ENCODE peak calls at places on chromosomes 7 and 10, in six cellular contexts. H is HCT116, X is cardiac muscle cell, D is GM12865, A is brain microvascular endothelial cell, Q is ovary. M is an unnamed sample.

GRCh38 chr7:91835191-91836064 is 45.1 kb downstream of the MTERF1 start:
- DNase-seq in H (no peak), X (no peak), D (no peak), A (no peak), Q (no peak), M (no peak)

GRCh38 chr10:115558252-115558651 is 465.1 kb downstream of the ATRNL1 start:
- DNase-seq in H (no peak), X (no peak), D (no peak), A (no peak), Q (no peak), M (no peak)

GRCh38 chr10:114767589-114768393 is 53.8 kb upstream of the FHIP2A start:
- DNase-seq in H (no peak), X (peak; percentile 56), D (peak; percentile 4), A (no peak), Q (peak; percentile 34), M (no peak)

GRCh38 chr7:94389381-94389780 is 5.3 kb upstream of the COL1A2 start:
- DNase-seq in H (no peak), X (no peak), D (no peak), A (no peak), Q (no peak), M (no peak)

GRCh38 chr10:10831085-10831484 is 186.6 kb upstream of the CELF2 start:
- DNase-seq in H (no peak), X (no peak), D (no peak), A (peak; percentile 85), Q (peak; percentile 57), M (no peak)

GRCh38 chr7:142797799-142798377 is 27.1 kb downstream of the PRSS2 start:
- DNase-seq in H (no peak), X (no peak), D (no peak), A (no peak), Q (no peak), M (no peak)

GRCh38 chr7:140696024-140696678 is 357 bp upstream of the NDUFB2 start:
- DNase-seq in H (peak; percentile 76), X (peak; percentile 97), D (peak; percentile 92), A (peak; percentile 90), Q (peak; percentile 97), M (no peak)

GRCh38 chr7:46162582-46162981 is 241.5 kb upstream of the IGFBP3 start:
- DNase-seq in H (no peak), X (peak; percentile 13), D (no peak), A (no peak), Q (no peak), M (no peak)

GRCh38 chr10:86290933-86291615 is 75.5 kb downstream of the GRID1 start:
- DNase-seq in H (no peak), X (no peak), D (no peak), A (no peak), Q (no peak), M (no peak)

GRCh38 chr10:78579995-78580394 is 488.8 kb upstream of the ZMIZ1 start:
- DNase-seq in H (no peak), X (no peak), D (no peak), A (no peak), Q (peak; percentile 64), M (no peak)

GRCh38 chr10:59719374-59719773 is 9.7 kb upstream of the SLC16A9 start:
- DNase-seq in H (no peak), X (no peak), D (no peak), A (no peak), Q (no peak), M (no peak)

GRCh38 chr10:85642421-85643170 is 724.0 kb downstream of the GRID1 start:
- DNase-seq in H (peak; percentile 82), X (no peak), D (no peak), A (peak; percentile 37), Q (no peak), M (no peak)

DNA sequence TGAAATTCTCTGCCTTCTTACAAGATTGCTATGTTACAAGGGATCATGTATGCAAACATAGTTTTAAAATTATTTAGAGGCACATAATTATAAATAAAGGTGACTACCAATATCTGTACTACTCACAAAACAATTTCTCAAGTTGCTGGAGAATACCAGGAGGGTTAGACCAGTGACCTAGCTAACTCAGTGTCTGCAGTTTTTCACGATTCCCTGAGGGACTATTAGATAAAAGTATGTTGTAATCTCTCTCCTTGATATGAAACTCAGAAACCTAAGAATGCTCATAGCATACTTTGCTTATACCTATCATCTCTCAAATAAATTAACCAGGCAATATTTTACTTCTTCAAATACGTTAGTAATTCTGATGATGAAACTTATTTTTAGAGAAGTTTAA is 534.0 kb upstream of the ANKRD30A start:
- DNase-seq in H (no peak), X (no peak), D (no peak), A (no peak), Q (no peak), M (no peak)
- TF ChIP-seq CTCF in H (no peak), X (no peak), D (no peak), A (no peak), Q (no peak), M (no peak)

GRCh38 chr7:30112103-30112713 is 22.6 kb upstream of the MTURN start:
- DNase-seq in H (no peak), X (no peak), D (no peak), A (no peak), Q (no peak), M (no peak)
- TF ChIP-seq CTCF in H (no peak), X (no peak), D (no peak), A (no peak), Q (no peak), M (no peak)

DNA sequence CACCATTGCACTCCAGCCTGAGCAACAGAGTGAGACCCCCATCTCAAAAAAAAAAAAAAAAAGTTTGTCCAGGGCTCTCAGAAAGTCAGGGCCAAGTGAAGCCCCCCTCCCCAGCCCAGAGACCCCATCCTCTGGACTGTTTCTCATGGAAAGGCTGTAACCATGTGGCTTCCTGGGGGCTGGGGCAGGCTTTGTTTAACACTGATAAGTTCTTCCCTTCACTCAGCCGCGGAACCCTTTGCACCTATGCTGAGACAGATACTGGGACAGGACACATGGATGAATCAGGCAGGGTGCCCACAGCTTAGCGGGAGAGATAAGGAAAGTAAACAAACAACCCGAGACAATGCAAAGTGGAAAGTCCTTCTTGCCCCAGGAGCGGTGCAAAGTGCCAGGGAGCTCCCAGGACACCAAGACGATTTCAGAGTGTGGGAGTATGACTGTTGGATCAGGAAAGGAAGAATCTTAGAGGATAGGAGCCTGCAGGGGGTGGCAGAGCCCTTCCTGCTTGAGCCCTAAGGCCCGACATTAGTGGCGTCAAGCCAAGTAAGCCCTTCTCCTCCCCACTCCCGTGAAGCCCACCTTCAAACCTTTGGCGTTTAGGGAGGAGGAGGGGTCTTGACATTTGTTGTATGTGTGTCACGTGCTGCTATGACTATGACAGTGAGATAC is 11.6 kb downstream of the MLXIPL start:
- DNase-seq in H (no peak), X (peak; percentile 33), D (no peak), A (peak; percentile 25), Q (no peak), M (no peak)
- TF ChIP-seq CTCF in H (peak; percentile 29), X (peak; percentile 26), D (no peak), A (peak; percentile 50), Q (no peak), M (no peak)

DNA sequence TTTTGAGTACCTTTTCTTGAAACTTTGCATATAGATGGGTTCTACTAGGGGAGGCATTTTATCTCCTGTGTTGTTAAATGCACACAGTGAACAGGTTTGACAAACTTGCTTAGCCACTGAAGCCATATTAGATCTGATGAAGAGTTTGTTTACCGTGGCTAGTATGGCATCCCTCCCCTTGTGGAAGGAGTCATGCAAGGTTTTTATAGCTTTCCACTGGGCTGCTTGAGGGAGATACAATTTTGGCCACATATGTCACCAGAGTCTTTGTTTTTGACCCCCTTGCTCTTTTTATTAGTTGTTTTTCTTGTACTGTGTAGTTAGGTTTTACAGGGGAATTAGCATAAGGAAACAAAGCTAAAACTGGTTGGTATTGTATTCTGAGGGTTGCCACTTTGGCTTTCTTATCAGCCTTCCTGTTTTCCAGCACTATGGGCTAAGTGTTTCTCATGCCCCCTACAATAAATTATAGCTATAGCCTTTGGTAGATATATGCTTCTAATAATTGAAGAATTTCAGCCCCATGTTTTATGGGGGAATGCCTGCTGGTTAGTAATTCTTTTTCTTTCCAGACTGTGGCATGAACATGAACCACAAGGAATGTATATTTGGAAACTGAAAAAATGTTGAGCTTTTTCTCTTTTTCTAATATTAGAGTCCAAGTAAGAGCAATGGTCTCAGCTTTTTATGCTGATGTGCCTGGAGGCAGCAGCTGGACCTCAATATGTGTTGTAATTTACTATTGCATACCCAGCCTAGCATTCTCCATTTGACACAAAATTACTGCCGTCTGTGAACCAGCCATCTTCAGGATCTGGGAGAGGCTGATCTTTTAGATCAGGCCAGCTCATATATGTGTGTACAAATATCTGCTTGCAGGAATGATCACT is 18.4 kb upstream of the STEAP2 start:
- DNase-seq in H (no peak), X (no peak), D (no peak), A (no peak), Q (no peak), M (no peak)
- TF ChIP-seq CTCF in H (no peak), X (no peak), D (no peak), A (no peak), Q (no peak), M (no peak)

DNA sequence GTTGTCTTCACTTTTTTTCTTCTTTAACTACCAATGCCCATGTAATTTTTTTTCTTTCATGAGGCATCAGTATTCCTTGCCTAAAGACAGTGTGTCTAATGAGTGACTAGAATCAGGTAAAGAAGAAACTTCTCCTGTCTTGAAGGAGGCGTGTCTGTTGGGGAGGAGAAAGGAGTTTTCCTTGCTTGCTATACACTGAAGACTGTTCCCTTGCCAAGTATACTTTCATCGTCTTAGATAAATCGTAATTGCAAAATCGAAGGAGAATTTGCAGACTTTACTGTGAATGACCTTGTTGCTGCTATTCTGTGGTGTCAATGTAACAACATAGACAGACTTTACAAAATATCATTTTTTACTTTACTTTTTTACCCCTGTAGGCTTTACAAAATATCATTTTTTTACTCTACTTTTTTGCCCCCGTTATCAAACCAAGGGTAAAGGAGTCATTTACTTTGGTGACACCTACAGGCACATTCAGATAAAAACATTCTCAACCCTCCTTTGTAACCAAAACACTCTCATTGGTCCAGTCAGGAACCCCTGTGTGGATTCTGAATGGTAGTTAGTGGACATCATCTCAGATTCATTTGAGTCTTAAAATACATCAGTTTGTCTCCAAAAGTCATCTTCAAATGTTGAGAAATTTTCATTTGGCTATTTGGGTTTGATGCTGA is 232.4 kb downstream of the AHR start:
- DNase-seq in H (peak; percentile 26), X (no peak), D (peak; percentile 41), A (no peak), Q (no peak), M (no peak)
- TF ChIP-seq CTCF in H (peak; percentile 37), X (peak; percentile 28), D (peak; percentile 18), A (peak; percentile 22), Q (no peak), M (no peak)